ENCODE peak calls at places on chromosomes 5 and 9, in four cellular contexts. Q is astrocyte, X is PC-3, B is A673. D is an unnamed sample. For H3K4me1, the result is how much of the 10 kb centered on the place peaks cover.

GRCh38 chr9:22037954-22038690 is 29.0 kb upstream of the CDKN2B start:
- DNase-seq in Q (no peak), B (no peak), X (peak), D (no peak)

GRCh38 chr5:92518318-92518913 is 1062.6 kb downstream of the NR2F1-AS1 start:
- DNase-seq in Q (peak), B (peak), X (peak), D (no peak)

GRCh38 chr9:136438909-136439549 is 616 bp downstream of the INPP5E start:
- DNase-seq in Q (no peak), B (peak), X (peak), D (peak)

GRCh38 chr5:65803699-65804426 is 81.9 kb downstream of the NLN start:
- DNase-seq in Q (peak), B (no peak), X (no peak), D (peak)

GRCh38 chr9:97412628-97413382 is 909 bp downstream of the TDRD7 start:
- DNase-seq in X (peak), Q (no peak), B (no peak), D (peak)

GRCh38 chr9:123742009-123742767 is 187.7 kb downstream of the DENND1A start:
- DNase-seq in Q (peak), X (no peak), B (no peak), D (no peak)

GRCh38 chr5:11903121-11903613 is 1.1 kb downstream of the CTNND2 start:
- DNase-seq in X (no peak), Q (peak), B (no peak), D (no peak)

GRCh38 chr5:169576181-169576598 is 7.4 kb upstream of the SPDL1 start:
- DNase-seq in X (peak), B (no peak), Q (peak), D (no peak)

GRCh38 chr5:62661126-62661525 is 82.5 kb downstream of the LRRC70 start:
- DNase-seq in B (no peak), X (no peak), Q (no peak), D (no peak)

GRCh38 chr5:40334242-40334635 is 345.5 kb upstream of the PTGER4 start:
- DNase-seq in Q (no peak), X (no peak), B (no peak), D (no peak)

GRCh38 chr5:160926428-160926827 is 74.4 kb upstream of the ATP10B start:
- DNase-seq in B (peak), X (no peak), Q (peak), D (no peak)

GRCh38 chr5:149633671-149634350 is 52.5 kb downstream of the ARHGEF37 start:
- DNase-seq in Q (peak), X (peak), B (no peak), D (no peak)

GRCh38 chr5:158947831-158948230 is 151.9 kb downstream of the EBF1 start:
- DNase-seq in X (no peak), B (no peak), Q (peak), D (no peak)

GRCh38 chr9:82930116-82930515 is 132.8 kb downstream of the RASEF start:
- DNase-seq in B (no peak), Q (peak), X (no peak), D (no peak)

GRCh38 chr5:74186351-74187315 is 453.9 kb downstream of the ENC1 start:
- DNase-seq in X (no peak), Q (peak), B (peak), D (no peak)

GRCh38 chr5:16886366-16886736 is 49.7 kb downstream of the MYO10 start:
- DNase-seq in Q (peak), X (no peak), B (no peak), D (no peak)

GRCh38 chr5:64347308-64347707 is 158.5 kb upstream of the RGS7BP start:
- DNase-seq in X (peak), B (peak), Q (no peak), D (no peak)

GRCh38 chr5:150656191-150657132 is 4.6 kb upstream of the MYOZ3 start:
- DNase-seq in B (peak), X (peak), Q (no peak), D (peak)

GRCh38 chr9:129962376-129962765 is 80.6 kb downstream of the FNBP1 start:
- DNase-seq in B (no peak), Q (no peak), X (no peak), D (no peak)

GRCh38 chr5:59040007-59040803 is 457.3 kb downstream of the RAB3C start:
- DNase-seq in Q (no peak), B (no peak), X (no peak), D (no peak)

GRCh38 chr5:92674322-92674721 is 906.7 kb downstream of the NR2F1-AS1 start:
- DNase-seq in Q (no peak), B (no peak), X (no peak), D (no peak)

GRCh38 chr5:61348437-61348836 is 16.4 kb downstream of the ZSWIM6 start:
- DNase-seq in B (no peak), X (no peak), Q (no peak), D (no peak)

DNA sequence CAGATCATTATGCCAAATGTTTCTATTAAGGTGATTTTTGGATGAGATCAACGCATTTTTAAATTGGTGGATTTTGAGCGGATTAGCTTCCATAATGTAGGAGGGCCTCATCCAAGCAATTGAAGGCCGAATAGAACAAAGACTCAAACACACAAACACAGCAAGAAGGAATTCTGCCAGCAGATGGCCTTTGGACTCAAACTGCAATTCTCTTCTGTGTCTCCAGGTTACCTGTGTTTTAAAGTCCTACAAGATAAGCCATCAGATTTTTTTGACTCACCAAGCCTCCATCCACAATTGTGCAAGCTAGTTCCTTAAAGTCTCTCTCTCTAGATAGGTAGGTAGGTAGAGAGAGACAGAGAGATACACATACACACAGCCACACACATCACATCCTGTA is 25.5 kb downstream of the CDH6 start:
- DNase-seq in B (no peak), Q (no peak), X (no peak), D (no peak)
- TF ChIP-seq CTCF in B (no peak), Q (no peak), X (no peak), D (no peak)

DNA sequence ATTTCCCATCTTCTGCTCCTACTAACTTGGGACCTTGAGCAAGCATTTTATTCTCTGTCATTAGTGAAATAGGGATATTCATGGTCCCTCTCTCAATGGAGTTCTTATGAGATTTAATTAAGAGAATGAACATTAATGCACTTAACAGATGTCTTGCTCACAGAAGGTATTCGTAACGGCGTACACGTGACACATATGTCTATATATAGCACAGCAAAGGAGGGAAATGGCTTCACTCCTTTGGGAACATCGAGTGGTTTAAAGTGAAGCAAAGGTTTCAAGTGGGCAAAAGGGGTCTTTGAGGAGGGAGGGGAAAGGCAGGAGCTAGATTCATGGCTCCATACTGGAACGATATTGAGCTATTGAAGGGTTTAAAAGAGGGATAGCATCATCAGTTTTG is 24.6 kb downstream of the KDM4C start:
- DNase-seq in B (no peak), Q (no peak), X (no peak), D (no peak)
- H3K4me3 ChIP-seq in B (no peak), Q (no peak), X (no peak), D (no peak)

GRCh38 chr5:172839669-172840068 is 5.6 kb downstream of the ERGIC1 start:
- DNase-seq in X (no peak), Q (no peak), B (no peak), D (no peak)

GRCh38 chr5:172841258-172841657 is 7.2 kb downstream of the ERGIC1 start:
- DNase-seq in B (no peak), Q (no peak), X (no peak), D (no peak)

GRCh38 chr5:172838151-172838875 is 4.3 kb downstream of the ERGIC1 start:
- DNase-seq in Q (no peak), X (no peak), B (no peak), D (no peak)

GRCh38 chr5:172840778-172841154 is 6.7 kb downstream of the ERGIC1 start:
- DNase-seq in B (no peak), Q (no peak), X (no peak), D (no peak)

DNA sequence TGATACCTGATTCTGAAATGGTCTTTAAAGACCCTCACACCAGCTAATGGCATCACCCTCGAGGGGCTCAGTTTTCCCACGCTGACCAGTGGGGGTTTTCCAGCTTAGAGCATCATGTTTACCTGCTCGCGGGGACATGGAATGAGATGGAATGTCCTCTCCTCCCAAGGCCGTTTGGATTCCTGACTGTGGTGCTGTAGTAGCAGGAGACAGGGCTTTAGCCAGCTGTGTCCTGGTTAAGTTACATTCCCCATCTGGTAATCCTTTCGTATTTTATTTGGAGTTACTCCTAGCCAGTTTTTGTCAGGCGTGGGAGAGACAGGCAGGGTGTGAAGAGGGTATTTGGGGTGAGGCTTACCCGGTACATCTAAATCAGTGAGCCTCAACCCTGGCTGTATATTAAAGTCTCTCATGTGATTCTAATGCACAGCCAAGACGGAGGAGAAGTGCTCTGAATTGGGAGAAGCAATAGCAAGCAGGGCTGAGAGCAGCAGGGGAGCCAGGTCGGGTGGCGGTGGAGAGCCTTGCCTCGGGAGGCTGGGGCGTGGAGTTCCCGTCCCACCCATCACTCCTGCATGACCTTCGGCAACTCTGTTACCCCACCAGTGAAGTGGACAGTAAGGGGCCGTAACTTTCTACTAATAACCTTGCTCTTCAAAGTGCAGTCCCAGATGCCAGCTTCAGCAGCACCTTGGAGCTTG is 6.2 kb downstream of the ERGIC1 start:
- DNase-seq in Q (no peak), B (no peak), X (no peak), D (no peak)
- H3K4me1 ChIP-seq in Q (under half), B (under half), X (under half), D (under half)

GRCh38 chr5:153712946-153713345 is 222.5 kb downstream of the GRIA1 start:
- DNase-seq in Q (no peak), X (no peak), B (no peak), D (no peak)

GRCh38 chr5:153714732-153715287 is 224.3 kb downstream of the GRIA1 start:
- DNase-seq in Q (peak), X (no peak), B (no peak), D (no peak)

GRCh38 chr5:153713913-153714312 is 223.4 kb downstream of the GRIA1 start:
- DNase-seq in X (no peak), Q (no peak), B (no peak), D (no peak)

GRCh38 chr5:153707626-153708025 is 217.2 kb downstream of the GRIA1 start:
- DNase-seq in X (no peak), B (no peak), Q (no peak), D (no peak)

GRCh38 chr5:153711755-153712154 is 221.3 kb downstream of the GRIA1 start:
- DNase-seq in X (no peak), Q (no peak), B (peak), D (no peak)
- TF ChIP-seq CTCF in X (peak), Q (peak), B (peak), D (no peak)

GRCh38 chr5:163822548-163822947 is 317.1 kb downstream of the MAT2B start:
- DNase-seq in Q (no peak), B (no peak), X (no peak), D (no peak)
- H3K4me3 ChIP-seq in Q (no peak), B (no peak), X (no peak), D (no peak)

GRCh38 chr9:121280715-121281613 is 13.0 kb downstream of the GSN start:
- DNase-seq in Q (no peak), X (no peak), B (no peak), D (no peak)
- H3K4me1 ChIP-seq in Q (half or more), X (half or more), B (half or more), D (under half)

GRCh38 chr5:177336112-177336511 is 15.4 kb downstream of the LMAN2 start:
- DNase-seq in Q (no peak), X (peak), B (peak), D (peak)
- TF ChIP-seq CTCF in Q (no peak), X (peak), B (no peak), D (peak)